ENCODE peak calls at places on chromosomes 11 and 22, in eight cellular contexts. Z is thyroid gland, P is right lobe of liver, F is GM12891, H is transverse colon, J is HCT116, G is A549, B is ovary. R is an unnamed sample.

GRCh38 chr11:33264926-33265325 is 7.7 kb downstream of the HIPK3 start:
- DNase-seq in Z (no peak), P (no peak), F (no peak), H (no peak), J (no peak), G (no peak), B (no peak), R (no peak)

GRCh38 chr11:11391796-11392195 is 38.7 kb upstream of the CSNK2A3 start:
- DNase-seq in Z (peak), P (no peak), F (no peak), H (peak), J (peak), G (peak), B (no peak), R (no peak)

GRCh38 chr22:42262964-42263363 is 7.5 kb downstream of the TCF20 start:
- DNase-seq in Z (peak), P (no peak), F (no peak), H (no peak), J (no peak), G (no peak), B (no peak), R (peak)

GRCh38 chr11:2940930-2941821 is 12.0 kb upstream of the PHLDA2 start:
- DNase-seq in Z (peak), P (peak), F (no peak), H (peak), J (no peak), G (peak), B (no peak), R (no peak)

GRCh38 chr11:848988-849824 is 6.6 kb downstream of the TSPAN4 start:
- DNase-seq in Z (peak), P (no peak), F (no peak), H (no peak), J (no peak), G (no peak), B (no peak), R (no peak)

GRCh38 chr22:40648386-40648785 is 11.9 kb upstream of the MRTFA start:
- DNase-seq in Z (no peak), P (no peak), F (no peak), H (peak), J (no peak), G (no peak), B (no peak), R (no peak)

GRCh38 chr11:93528757-93529639 is 14.2 kb downstream of the SMCO4 start:
- DNase-seq in Z (no peak), P (no peak), F (no peak), H (no peak), J (no peak), G (no peak), B (no peak), R (no peak)

GRCh38 chr22:48567213-48567975 is 1260.3 kb downstream of the BRD1 start:
- DNase-seq in Z (no peak), P (peak), F (no peak), H (no peak), J (no peak), G (no peak), B (no peak), R (peak)

GRCh38 chr11:9691865-9692264 is 28.0 kb downstream of the SWAP70 start:
- DNase-seq in Z (no peak), P (no peak), F (no peak), H (no peak), J (peak), G (no peak), B (no peak), R (no peak)

GRCh38 chr22:40044870-40045834 is 50.4 kb downstream of the FAM83F start:
- DNase-seq in Z (peak), P (peak), F (peak), H (peak), J (no peak), G (peak), B (peak), R (peak)

GRCh38 chr11:121554552-121554951 is 101.8 kb upstream of the SORL1-AS1 start:
- DNase-seq in Z (no peak), P (no peak), F (no peak), H (no peak), J (no peak), G (no peak), B (no peak), R (no peak)

GRCh38 chr11:121466063-121466794 is 13.5 kb upstream of the SORL1-AS1 start:
- DNase-seq in Z (peak), P (peak), F (no peak), H (peak), J (peak), G (peak), B (peak), R (no peak)

GRCh38 chr11:92557848-92558247 is 333.2 kb downstream of the FAT3 start:
- DNase-seq in Z (no peak), P (no peak), F (no peak), H (no peak), J (no peak), G (no peak), B (no peak), R (no peak)

GRCh38 chr11:88353835-88354496 is 16.4 kb upstream of the CTSC start:
- DNase-seq in Z (no peak), P (no peak), F (no peak), H (no peak), J (no peak), G (no peak), B (no peak), R (no peak)

GRCh38 chr11:521179-521688 is 14.1 kb downstream of the HRAS start:
- DNase-seq in Z (no peak), P (no peak), F (no peak), H (no peak), J (no peak), G (no peak), B (no peak), R (no peak)

GRCh38 chr22:43412808-43413785 is 1.3 kb downstream of the MPPED1 start:
- DNase-seq in Z (no peak), P (peak), F (no peak), H (no peak), J (no peak), G (no peak), B (no peak), R (no peak)

GRCh38 chr11:44774131-44774530 is 47.4 kb downstream of the TSPAN18 start:
- DNase-seq in Z (no peak), P (no peak), F (no peak), H (peak), J (no peak), G (no peak), B (peak), R (no peak)

GRCh38 chr11:46149342-46149741 is 28.1 kb upstream of the PHF21A start:
- DNase-seq in Z (no peak), P (no peak), F (no peak), H (no peak), J (no peak), G (no peak), B (no peak), R (no peak)

GRCh38 chr11:128194226-128194625 is 393.1 kb downstream of the ETS1 start:
- DNase-seq in Z (no peak), P (no peak), F (no peak), H (no peak), J (no peak), G (no peak), B (no peak), R (no peak)

GRCh38 chr11:790721-791564 is 1.1 kb upstream of the CEND1 start:
- DNase-seq in Z (no peak), P (no peak), F (no peak), H (no peak), J (no peak), G (peak), B (no peak), R (no peak)

GRCh38 chr11:77656362-77656761 is 18.8 kb upstream of the CLNS1A start:
- DNase-seq in Z (no peak), P (no peak), F (no peak), H (no peak), J (no peak), G (no peak), B (no peak), R (no peak)

GRCh38 chr11:10785146-10785474 is 23.6 kb downstream of the EIF4G2 start:
- DNase-seq in Z (no peak), P (no peak), F (no peak), H (no peak), J (no peak), G (no peak), B (no peak), R (no peak)

GRCh38 chr11:96309001-96309642 is 33.9 kb downstream of the MAML2 start:
- DNase-seq in Z (no peak), P (no peak), F (no peak), H (no peak), J (no peak), G (no peak), B (no peak), R (no peak)

GRCh38 chr11:99260696-99261095 is 239.9 kb downstream of the CNTN5 start:
- DNase-seq in Z (no peak), P (no peak), F (no peak), H (no peak), J (no peak), G (peak), B (no peak), R (no peak)

GRCh38 chr22:18110194-18110943 is at the start of gene TUBA8:
- DNase-seq in Z (peak), P (peak), F (peak), H (peak), J (no peak), G (no peak), B (peak), R (no peak)

DNA sequence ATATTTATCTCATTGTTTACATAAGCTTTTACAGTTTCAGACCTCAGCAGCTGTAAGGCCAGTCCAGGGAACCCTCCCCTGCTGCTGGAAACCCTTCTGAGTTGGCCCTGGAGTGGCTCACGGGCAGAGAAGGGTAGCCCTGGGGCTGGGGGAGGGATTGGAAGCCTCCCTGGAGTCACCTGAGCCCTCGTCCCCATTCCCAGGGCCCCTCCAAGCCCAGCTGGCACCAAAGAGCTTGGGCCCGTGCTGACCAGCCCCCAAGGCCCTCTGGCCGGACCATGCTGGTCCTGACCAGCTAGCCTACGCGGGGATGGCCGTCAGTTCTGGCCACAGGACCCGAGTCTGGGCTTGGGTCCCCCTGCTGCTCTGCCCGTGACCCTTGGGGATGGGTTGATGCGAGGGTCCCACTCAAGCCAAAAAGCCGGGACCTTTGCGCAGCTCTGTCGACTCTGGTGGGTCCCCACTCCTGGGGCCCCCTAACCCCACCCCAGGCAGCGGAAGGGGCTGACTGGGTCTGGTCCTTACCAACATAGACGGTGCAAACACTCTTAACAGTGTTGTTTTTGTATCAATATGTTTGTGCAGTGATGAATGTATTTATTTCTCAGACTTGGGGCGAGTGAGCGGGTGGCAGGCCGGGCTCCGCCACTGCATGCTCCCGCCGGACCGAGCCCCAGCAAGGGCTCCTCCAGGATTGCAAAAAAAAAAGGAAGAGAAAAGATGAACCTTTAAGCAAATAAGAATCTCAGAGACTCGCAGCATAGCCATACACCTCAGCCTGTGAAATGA is 17.5 kb upstream of the TMEM191C start:
- DNase-seq in Z (no peak), P (no peak), F (no peak), H (no peak), J (no peak), G (no peak), B (peak), R (no peak)
- TF ChIP-seq POLR2A in Z (no peak), P (no peak), F (no peak), H (no peak), J (no peak), G (no peak), B (no peak), R (no peak)

DNA sequence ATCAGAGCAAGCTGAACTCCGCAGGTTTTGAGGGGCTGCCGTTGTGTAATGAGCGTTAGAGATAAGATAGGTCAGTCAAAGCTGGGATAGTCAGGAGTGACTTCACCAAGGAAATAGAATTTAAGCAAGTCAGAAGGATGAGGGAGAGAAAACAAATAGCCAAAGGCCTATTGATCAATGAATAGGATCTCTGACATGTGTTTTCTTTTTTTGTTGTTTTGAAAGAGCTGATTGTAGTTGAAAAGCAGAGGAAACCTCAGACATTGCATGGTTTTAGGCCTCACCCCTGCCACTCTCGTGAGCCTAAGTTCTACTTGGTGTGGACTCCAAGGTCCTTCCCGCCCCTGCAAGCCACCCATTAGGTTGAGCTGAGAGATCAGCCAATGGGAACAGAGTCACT is 3.2 kb downstream of the EIF3L start:
- DNase-seq in Z (no peak), P (no peak), F (no peak), H (no peak), J (no peak), G (no peak), B (no peak), R (peak)
- TF ChIP-seq POLR2A in Z (no peak), P (no peak), F (no peak), H (no peak), J (no peak), G (no peak), B (no peak), R (no peak)

GRCh38 chr11:132876301-132877071 is 655.8 kb downstream of the OPCML start:
- DNase-seq in Z (no peak), P (no peak), F (no peak), H (no peak), J (no peak), G (peak), B (no peak), R (no peak)

GRCh38 chr11:132878111-132878510 is 654.2 kb downstream of the OPCML start:
- DNase-seq in Z (no peak), P (no peak), F (no peak), H (no peak), J (no peak), G (no peak), B (no peak), R (no peak)

GRCh38 chr11:132872223-132872622 is 660.1 kb downstream of the OPCML start:
- DNase-seq in Z (peak), P (no peak), F (no peak), H (no peak), J (no peak), G (no peak), B (no peak), R (no peak)

GRCh38 chr11:132874638-132875037 is 657.7 kb downstream of the OPCML start:
- DNase-seq in Z (no peak), P (no peak), F (no peak), H (no peak), J (no peak), G (peak), B (no peak), R (no peak)
- TF ChIP-seq POLR2A in Z (no peak), P (no peak), F (no peak), H (no peak), J (no peak), G (no peak), B (no peak), R (no peak)

GRCh38 chr11:133753150-133753549 is 92.2 kb downstream of the SPATA19 start:
- DNase-seq in Z (no peak), P (no peak), F (no peak), H (no peak), J (no peak), G (no peak), B (no peak), R (no peak)
- TF ChIP-seq POLR2A in Z (no peak), P (no peak), F (no peak), H (no peak), J (no peak), G (no peak), B (no peak), R (no peak)

GRCh38 chr22:30357650-30358215 is 926 bp downstream of the CCDC157 start:
- DNase-seq in Z (no peak), P (no peak), F (no peak), H (no peak), J (no peak), G (no peak), B (no peak), R (no peak)

GRCh38 chr22:30354644-30355043 is 2.0 kb downstream of the SF3A1 start:
- DNase-seq in Z (no peak), P (no peak), F (no peak), H (no peak), J (no peak), G (no peak), B (no peak), R (no peak)

GRCh38 chr22:30351226-30351625 is 5.5 kb downstream of the SF3A1 start:
- DNase-seq in Z (no peak), P (no peak), F (no peak), H (no peak), J (no peak), G (no peak), B (no peak), R (no peak)

GRCh38 chr22:30361916-30362631 is 5.3 kb downstream of the CCDC157 start:
- DNase-seq in Z (no peak), P (no peak), F (no peak), H (no peak), J (no peak), G (no peak), B (no peak), R (no peak)

GRCh38 chr22:30356392-30357230 is at the start of the genes CCDC157 and SF3A1:
- DNase-seq in Z (peak), P (peak), F (peak), H (peak), J (peak), G (peak), B (peak), R (peak)
- TF ChIP-seq POLR2A in Z (no peak), P (peak), F (peak), H (peak), J (no peak), G (peak), B (peak), R (peak)

GRCh38 chr22:50312371-50312770 is 4.9 kb upstream of the PLXNB2 start:
- DNase-seq in Z (no peak), P (no peak), F (no peak), H (no peak), J (no peak), G (no peak), B (no peak), R (no peak)
- TF ChIP-seq POLR2A in Z (no peak), P (no peak), F (no peak), H (no peak), J (no peak), G (no peak), B (no peak), R (no peak)

DNA sequence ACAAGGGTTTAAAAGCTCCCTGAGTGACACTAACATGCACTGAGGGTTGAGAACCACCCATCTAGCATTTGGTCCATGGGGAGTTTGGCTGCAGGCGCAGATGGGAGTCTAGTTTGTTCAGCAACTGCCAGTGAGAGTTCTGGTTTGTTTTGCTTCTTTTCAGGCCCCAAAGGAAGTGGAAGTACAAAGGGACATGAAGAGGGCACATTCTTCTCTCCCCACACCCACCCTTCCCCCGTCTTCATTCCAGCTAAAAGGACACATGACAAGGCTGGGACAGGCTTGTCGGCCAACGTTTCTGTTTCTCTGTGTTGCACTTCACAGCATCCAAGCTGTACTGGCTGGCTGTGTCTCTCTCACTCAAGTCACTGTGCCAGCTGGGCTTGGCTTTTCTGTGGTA is 8.2 kb upstream of the ENDOD1 start:
- DNase-seq in Z (peak), P (no peak), F (no peak), H (no peak), J (no peak), G (no peak), B (no peak), R (no peak)
- TF ChIP-seq POLR2A in Z (no peak), P (no peak), F (no peak), H (no peak), J (no peak), G (no peak), B (no peak), R (no peak)

DNA sequence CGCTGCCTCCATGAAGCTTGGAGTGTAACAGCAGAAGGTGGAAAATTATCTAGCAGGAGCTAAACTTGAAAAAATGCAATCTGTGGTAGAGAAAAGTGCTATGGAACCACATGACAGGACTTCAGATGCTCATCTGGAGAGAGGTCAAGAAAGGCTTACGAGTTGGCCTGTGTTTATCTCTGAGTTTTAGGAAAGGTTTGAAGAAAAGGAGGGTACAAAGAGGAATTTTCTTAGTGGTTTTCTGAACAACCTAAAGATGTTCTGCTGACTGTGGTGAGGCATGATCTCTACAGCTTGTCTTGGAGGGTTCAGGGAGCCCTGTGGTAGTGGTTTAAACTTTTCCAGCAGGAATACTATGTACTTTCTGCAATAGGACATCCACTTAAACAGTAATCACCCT is 8.3 kb downstream of the FJX1 start:
- DNase-seq in Z (no peak), P (no peak), F (no peak), H (no peak), J (no peak), G (no peak), B (no peak), R (no peak)
- TF ChIP-seq POLR2A in Z (no peak), P (no peak), F (no peak), H (no peak), J (no peak), G (no peak), B (no peak), R (no peak)

GRCh38 chr22:37607912-37608476 is 640 bp upstream of the GGA1 start:
- DNase-seq in Z (no peak), P (no peak), F (no peak), H (peak), J (no peak), G (no peak), B (no peak), R (no peak)
- TF ChIP-seq POLR2A in Z (no peak), P (no peak), F (no peak), H (no peak), J (peak), G (no peak), B (no peak), R (no peak)

GRCh38 chr22:24156146-24156914 is 25.0 kb upstream of the SUSD2 start:
- DNase-seq in Z (peak), P (peak), F (peak), H (peak), J (no peak), G (no peak), B (no peak), R (peak)
- TF ChIP-seq POLR2A in Z (no peak), P (no peak), F (no peak), H (no peak), J (no peak), G (no peak), B (no peak), R (no peak)